ENCODE peak calls at places on chromosomes 3 and 15, in five cellular contexts. X is stomach; F is iris pigment epithelial cell; S is naive thymus-derived CD8-positive, alpha-beta T cell; G is NCI-H1105. L is an unnamed sample.

GRCh38 chr15:85750319-85750806 is 44.4 kb downstream of the KLHL25 start:
- DNase-seq in X (peak), F (peak), S (no peak), G (no peak), L (peak)

GRCh38 chr3:82707035-82707434 is 945.6 kb upstream of the GBE1 start:
- DNase-seq in X (no peak), F (no peak), S (no peak), G (no peak), L (no peak)

GRCh38 chr15:74442604-74443003 is 8.8 kb upstream of the SEMA7A start:
- DNase-seq in X (no peak), F (no peak), S (no peak), G (no peak), L (no peak)

GRCh38 chr15:69722924-69723323 is 270.3 kb downstream of the RPLP1 start:
- DNase-seq in X (no peak), F (no peak), S (no peak), G (no peak), L (no peak)

GRCh38 chr3:29697989-29698388 is 417.1 kb downstream of the RBMS3 start:
- DNase-seq in X (no peak), F (peak), S (no peak), G (no peak), L (no peak)

GRCh38 chr15:29889545-29890329 is 67.5 kb upstream of the TJP1 start:
- DNase-seq in X (no peak), F (no peak), S (no peak), G (no peak), L (no peak)

GRCh38 chr15:67508367-67508766 is 12.6 kb upstream of the C15orf61 start:
- DNase-seq in X (no peak), F (peak), S (no peak), G (no peak), L (no peak)

GRCh38 chr3:140924097-140924873 is 17.4 kb upstream of the SLC25A36 start:
- DNase-seq in X (no peak), F (no peak), S (no peak), G (no peak), L (no peak)

GRCh38 chr3:8742921-8743605 is 9.5 kb downstream of the CAV3 start:
- DNase-seq in X (no peak), F (peak), S (no peak), G (no peak), L (peak)

GRCh38 chr3:117234321-117234720 is 524.7 kb downstream of the TUSC7 start:
- DNase-seq in X (no peak), F (no peak), S (no peak), G (no peak), L (no peak)

GRCh38 chr3:21328982-21329381 is 422.0 kb downstream of the ZNF385D start:
- DNase-seq in X (no peak), F (no peak), S (no peak), G (no peak), L (no peak)

GRCh38 chr3:70108072-70108471 is 108.5 kb downstream of the SAMMSON start:
- DNase-seq in X (peak), F (peak), S (no peak), G (no peak), L (peak)

L was measured in fibroblast of villous mesenchyme.